ENCODE peak calls at places on chromosomes 16 and 17, in eight cellular contexts. V, G, M, E, R, N, Y and K are unnamed samples. For H3K27me3, the result is how much of the 10 kb centered on the place peaks cover.

GRCh38 chr17:81884520-81884919 is 6.9 kb downstream of the ALYREF start:
- DNase-seq in V (no peak), E (no peak), M (peak), R (no peak), N (no peak), G (no peak), Y (no peak), K (no peak)

GRCh38 chr16:82157836-82158235 is 12.2 kb downstream of the MPHOSPH6 start:
- DNase-seq in R (no peak), G (no peak), V (no peak), Y (no peak), N (no peak), M (peak), E (no peak), K (no peak)

GRCh38 chr17:81930142-81931125 is 2.9 kb upstream of the MAFG start:
- DNase-seq in V (no peak), R (no peak), M (no peak), Y (no peak), N (no peak), G (no peak), E (no peak), K (no peak)

GRCh38 chr17:81717049-81717765 is 5.1 kb downstream of the SLC25A10 start:
- DNase-seq in M (no peak), N (no peak), R (peak), G (no peak), E (no peak), V (no peak), Y (no peak), K (no peak)

GRCh38 chr16:85162478-85163277 is 50.4 kb upstream of the CIBAR2 start:
- DNase-seq in V (peak), E (no peak), N (peak), R (no peak), M (peak), G (peak), Y (peak), K (peak)

GRCh38 chr16:81493755-81494433 is 49.3 kb downstream of the CMIP start:
- DNase-seq in N (no peak), E (peak), M (peak), R (no peak), G (peak), Y (peak), V (peak), K (peak)

GRCh38 chr17:47604268-47604927 is 45.3 kb upstream of the KPNB1 start:
- DNase-seq in E (no peak), N (peak), Y (peak), V (peak), M (peak), G (peak), R (no peak), K (peak)

GRCh38 chr17:2776589-2777241 is 19.5 kb upstream of the RAP1GAP2 start:
- DNase-seq in R (no peak), V (no peak), Y (no peak), M (no peak), E (no peak), N (no peak), G (no peak), K (no peak)

GRCh38 chr17:66858182-66859083 is 23.5 kb downstream of the CACNG5 start:
- DNase-seq in N (no peak), E (no peak), V (no peak), R (no peak), M (no peak), Y (no peak), G (no peak), K (no peak)

GRCh38 chr16:31216552-31217530 is at the start of gene PYDC1:
- DNase-seq in R (no peak), G (no peak), V (no peak), N (no peak), Y (no peak), E (no peak), M (no peak), K (no peak)

GRCh38 chr16:75293746-75294145 is 42.3 kb upstream of the BCAR1 start:
- DNase-seq in R (no peak), N (no peak), M (no peak), V (no peak), Y (no peak), G (peak), E (no peak), K (no peak)

GRCh38 chr16:86906608-86907007 is 328.3 kb downstream of the FOXL1 start:
- DNase-seq in E (no peak), M (no peak), Y (no peak), V (no peak), R (no peak), G (no peak), N (no peak), K (no peak)

GRCh38 chr16:69033550-69033949 is 71.9 kb upstream of the HAS3 start:
- DNase-seq in V (no peak), R (no peak), M (no peak), G (no peak), N (no peak), E (no peak), Y (no peak), K (no peak)

GRCh38 chr16:2785101-2785991 is 2.0 kb downstream of the PRSS33 start:
- DNase-seq in N (peak), Y (no peak), M (no peak), R (peak), V (no peak), G (no peak), E (peak), K (no peak)

GRCh38 chr17:53090770-53091169 is 732.0 kb upstream of the KIF2B start:
- DNase-seq in V (no peak), M (no peak), G (no peak), N (no peak), Y (no peak), R (no peak), E (no peak), K (no peak)

GRCh38 chr16:29743827-29744531 is 1.8 kb downstream of the C16orf54 start:
- DNase-seq in E (no peak), N (no peak), M (no peak), V (no peak), R (no peak), G (no peak), Y (no peak), K (no peak)

GRCh38 chr17:71801301-71801700 is 319.5 kb upstream of the SOX9 start:
- DNase-seq in M (peak), V (peak), E (no peak), N (no peak), G (no peak), Y (no peak), R (no peak), K (no peak)

GRCh38 chr16:25014500-25015147 is 545 bp downstream of the ARHGAP17 start:
- DNase-seq in E (peak), M (peak), V (peak), R (peak), G (peak), N (peak), Y (no peak), K (no peak)

DNA sequence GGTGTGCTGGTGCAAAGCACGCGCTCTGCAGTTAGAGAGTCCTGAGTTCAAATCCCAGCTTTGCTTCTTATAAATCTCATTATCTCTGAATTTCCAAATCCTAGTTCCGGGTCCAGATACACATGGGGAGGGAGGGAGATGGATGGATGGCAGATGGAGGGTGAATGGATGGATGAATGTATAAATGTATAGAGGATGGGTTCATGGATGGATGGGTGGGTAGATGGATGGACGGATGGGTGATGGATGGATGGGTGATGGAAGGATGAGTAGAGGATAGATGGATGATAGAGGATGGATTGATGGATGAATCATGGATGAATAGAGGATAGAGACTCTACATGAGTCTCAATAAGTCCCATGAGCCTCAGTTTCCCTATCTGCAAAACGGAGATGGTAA is 89.9 kb downstream of the MYH11 start:
- DNase-seq in M (no peak), V (no peak), N (no peak), R (no peak), G (no peak), Y (no peak), E (no peak), K (no peak)
- H3K27ac ChIP-seq in M (no peak), V (no peak), N (no peak), R (no peak), G (no peak), Y (no peak), E (no peak), K (no peak)

GRCh38 chr17:40443196-40443987 is at the start of gene IGFBP4:
- DNase-seq in Y (no peak), E (peak), R (peak), M (peak), N (peak), G (peak), V (peak), K (no peak)
- TF ChIP-seq CTCF in Y (peak), E (peak), R (peak), M (peak), N (peak), G (peak), V (peak), K (peak)

GRCh38 chr17:79883202-79883601 is 44.0 kb upstream of the CBX4 start:
- DNase-seq in V (no peak), E (no peak), R (no peak), N (no peak), G (no peak), Y (no peak), M (no peak), K (no peak)

GRCh38 chr17:79875511-79875910 is 36.3 kb upstream of the CBX4 start:
- DNase-seq in E (no peak), Y (no peak), N (no peak), G (no peak), V (no peak), M (no peak), R (no peak), K (no peak)

GRCh38 chr17:79874329-79874981 is 35.2 kb upstream of the CBX4 start:
- DNase-seq in V (peak), N (no peak), Y (no peak), R (no peak), G (peak), M (peak), E (no peak), K (peak)

GRCh38 chr17:79873583-79873982 is 34.3 kb upstream of the CBX4 start:
- DNase-seq in Y (no peak), R (no peak), N (no peak), V (no peak), E (no peak), M (no peak), G (no peak), K (no peak)

DNA sequence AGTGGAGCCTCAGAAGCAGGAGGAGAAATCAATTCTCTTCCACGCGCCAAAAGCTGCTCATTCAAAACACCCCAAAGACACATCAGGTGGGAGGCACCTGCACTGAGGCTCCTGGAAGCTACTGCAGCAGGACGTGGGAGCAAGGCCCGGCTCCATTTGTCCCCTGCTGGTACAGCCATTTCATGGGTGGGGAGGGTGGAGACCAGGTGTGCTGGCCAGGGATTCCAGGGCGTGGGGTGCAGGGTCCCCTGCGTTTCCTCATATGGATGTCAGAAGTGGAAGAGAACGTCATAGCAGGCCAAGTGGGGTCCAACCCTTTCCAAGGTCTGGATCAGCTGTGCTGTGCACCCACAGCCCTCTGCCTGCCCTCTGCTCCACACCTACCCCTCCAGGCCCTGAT is 39.1 kb upstream of the CBX4 start:
- DNase-seq in Y (no peak), N (no peak), G (no peak), V (no peak), M (no peak), R (no peak), E (no peak), K (no peak)
- H3K27me3 ChIP-seq in Y (under half), N (under half), G (under half), V (under half), M (under half), R (under half), E (under half), K (under half)

GRCh38 chr17:39809221-39809620 is 54.9 kb downstream of the IKZF3 start:
- DNase-seq in M (no peak), N (no peak), V (no peak), R (no peak), Y (no peak), E (no peak), G (no peak), K (no peak)

GRCh38 chr17:39810939-39811728 is 53.0 kb downstream of the IKZF3 start:
- DNase-seq in R (no peak), G (no peak), N (no peak), Y (no peak), E (no peak), M (no peak), V (no peak), K (no peak)

GRCh38 chr17:39812466-39812865 is 51.6 kb downstream of the IKZF3 start:
- DNase-seq in N (no peak), R (no peak), G (no peak), E (no peak), Y (no peak), V (peak), M (no peak), K (no peak)

GRCh38 chr17:39804839-39805238 is 59.3 kb downstream of the IKZF3 start:
- DNase-seq in Y (no peak), M (no peak), V (no peak), E (no peak), G (no peak), R (no peak), N (no peak), K (no peak)

GRCh38 chr17:39808409-39808997 is 55.6 kb downstream of the IKZF3 start:
- DNase-seq in G (no peak), V (no peak), E (no peak), Y (no peak), R (no peak), M (no peak), N (no peak), K (no peak)
- H3K27ac ChIP-seq in G (no peak), V (no peak), E (no peak), Y (no peak), R (no peak), M (no peak), N (no peak), K (no peak)

DNA sequence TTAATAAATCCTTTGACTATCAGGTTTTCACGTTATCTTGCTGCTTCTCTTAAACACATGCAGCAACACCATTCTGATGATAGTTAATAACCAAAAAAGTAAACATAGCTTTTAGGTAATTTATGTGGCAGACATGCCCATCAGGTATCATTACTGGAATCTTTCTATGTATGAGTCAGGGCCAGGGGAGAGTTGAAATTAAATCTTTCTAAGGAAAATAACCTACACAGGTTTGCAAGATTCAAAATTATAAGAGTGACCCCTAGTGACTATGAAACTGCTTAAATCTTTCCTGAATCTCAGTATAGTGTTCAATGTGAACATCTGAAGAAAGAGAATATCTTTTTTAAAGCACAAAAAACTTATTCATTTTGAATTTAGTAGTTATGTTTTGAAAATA is 666.6 kb downstream of the CDH11 start:
- DNase-seq in G (peak), Y (no peak), V (no peak), E (no peak), R (no peak), N (no peak), M (peak), K (no peak)
- TF ChIP-seq CTCF in G (peak), Y (peak), V (no peak), E (no peak), R (peak), N (peak), M (peak), K (no peak)

DNA sequence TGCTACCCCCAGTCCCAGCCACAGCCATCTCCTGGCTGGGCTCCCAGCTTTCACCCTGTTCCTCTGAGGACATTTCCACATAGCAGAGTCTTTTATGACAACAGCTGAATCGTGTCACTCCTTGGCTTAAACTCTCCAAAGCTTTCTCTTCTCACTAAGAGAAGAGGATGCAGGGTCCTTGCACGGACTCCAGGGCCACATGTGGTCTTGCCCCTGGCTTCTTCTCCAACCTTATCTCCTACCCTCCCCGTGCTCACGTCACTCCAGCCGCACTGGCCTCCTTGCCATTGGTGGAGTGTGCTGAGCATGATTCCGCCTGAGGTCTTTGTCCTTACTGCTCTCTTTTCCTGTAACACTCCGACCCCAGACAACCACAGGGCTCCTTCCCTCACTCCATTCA is 39.9 kb upstream of the CCDC182 start:
- DNase-seq in N (peak), M (peak), V (peak), G (no peak), E (no peak), Y (no peak), R (no peak), K (no peak)
- H3K27me3 ChIP-seq in N (under half), M (under half), V (under half), G (under half), E (under half), Y (under half), R (under half), K (under half)

DNA sequence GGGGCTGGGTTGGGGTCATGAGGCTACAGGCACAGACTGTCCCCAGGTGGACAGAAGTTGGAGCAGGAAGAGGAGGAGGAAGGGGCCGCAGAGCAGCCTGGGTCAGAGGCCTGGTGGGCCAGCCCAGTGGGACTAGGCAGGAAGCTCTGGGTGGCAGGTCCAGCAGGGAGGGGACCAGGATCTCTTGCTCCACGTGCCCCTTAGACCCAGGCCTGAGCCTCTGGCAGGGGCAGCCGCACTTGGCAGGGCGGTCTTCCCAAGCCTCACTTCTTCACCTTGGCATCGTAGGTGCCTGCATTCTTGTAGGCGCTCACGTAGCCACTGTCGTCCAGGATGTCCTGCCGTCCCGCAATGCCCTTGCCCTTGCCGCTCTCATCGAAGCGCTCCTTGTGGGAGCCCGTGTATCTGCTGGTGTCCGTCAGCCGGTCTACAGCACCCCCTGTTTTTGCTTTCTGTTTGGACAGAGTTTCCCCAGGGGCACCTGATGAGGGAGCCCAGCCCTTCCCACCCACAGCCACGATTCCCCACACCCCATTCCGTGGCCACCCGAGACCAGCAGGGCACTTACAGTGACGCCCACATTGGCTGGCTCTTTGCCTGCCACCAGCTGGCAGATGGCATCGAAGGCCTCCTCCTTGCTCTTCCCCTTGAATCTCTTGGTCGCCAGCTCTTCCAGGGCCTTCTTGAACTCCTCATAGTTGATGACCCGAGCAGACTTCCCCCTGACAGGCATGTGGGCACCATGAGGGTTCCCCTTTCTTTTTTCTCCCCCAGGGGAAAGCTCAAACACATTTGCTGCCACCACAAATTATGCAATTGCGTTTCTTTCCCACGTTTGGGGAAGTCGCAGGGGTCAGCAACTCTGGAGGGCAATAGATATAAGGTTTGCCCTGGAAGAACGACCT is 3.1 kb downstream of the TPPP3 start:
- DNase-seq in Y (no peak), V (peak), G (no peak), N (peak), R (peak), M (no peak), E (peak), K (no peak)
- H3K27ac ChIP-seq in Y (no peak), V (no peak), G (no peak), N (no peak), R (no peak), M (no peak), E (peak), K (no peak)

DNA sequence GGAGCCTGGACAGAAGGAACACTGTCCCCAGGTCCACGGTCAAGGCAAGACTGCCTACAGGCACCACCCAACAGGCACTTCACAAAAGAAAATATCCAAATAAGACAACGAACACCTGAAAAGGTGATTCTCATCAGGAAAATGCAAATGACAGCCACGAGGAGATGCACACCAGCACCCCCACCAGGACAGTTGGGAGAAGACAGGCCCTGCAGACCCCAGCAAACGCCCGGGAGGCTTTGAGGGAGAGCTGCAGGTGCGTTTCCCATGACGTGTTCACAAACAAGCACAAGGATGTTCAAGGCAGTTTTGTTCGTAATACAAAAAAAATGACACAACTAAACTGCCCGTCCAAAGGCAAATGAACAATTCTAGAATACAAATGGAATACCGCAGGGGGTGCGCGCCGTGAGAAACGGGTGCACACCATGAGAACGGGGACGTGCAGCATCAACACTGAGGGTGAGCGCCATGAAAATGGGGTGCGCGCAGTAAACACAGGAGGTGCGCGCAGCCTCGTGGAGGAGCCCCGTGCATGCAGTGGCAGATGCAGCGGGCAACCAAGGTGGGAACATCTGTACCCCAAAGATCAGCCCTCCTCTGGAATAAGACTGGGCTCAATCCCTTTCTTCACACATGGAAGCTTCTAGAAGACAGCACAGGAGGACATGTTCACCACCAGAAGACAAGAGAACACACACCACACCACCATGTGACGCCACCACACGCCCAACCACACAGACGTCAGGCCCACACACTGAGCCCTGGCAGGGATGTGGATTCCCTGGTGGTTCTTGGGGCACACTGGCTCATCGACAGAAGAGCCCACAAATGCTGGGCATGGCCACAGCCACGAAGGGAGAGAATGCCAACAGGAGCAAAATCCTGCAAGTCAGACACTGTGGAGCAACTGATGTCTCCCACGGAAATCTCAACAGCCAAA is 91.2 kb downstream of the ZNF778 start:
- DNase-seq in E (no peak), Y (no peak), V (no peak), N (peak), M (no peak), R (no peak), G (no peak), K (no peak)
- TF ChIP-seq CTCF in E (peak), Y (peak), V (peak), N (peak), M (peak), R (peak), G (peak), K (peak)